ENCODE peak calls at places on chromosomes 5 and 9, in nine cellular contexts. L, Q, O, K, G, U, I, Y and S are unnamed samples.

GRCh38 chr9:70324963-70325362 is 66.2 kb downstream of the SMC5 start:
- DNase-seq in U (no peak), Y (no peak), Q (no peak), L (no peak), O (peak), K (no peak), G (peak), I (no peak), S (no peak)

GRCh38 chr5:116379306-116379705 is 195.3 kb downstream of the SEMA6A start:
- DNase-seq in L (no peak), Q (no peak), Y (no peak), G (no peak), K (no peak), O (no peak), U (no peak), I (no peak), S (no peak)

GRCh38 chr5:177162379-177162778 is 28.8 kb downstream of the NSD1 start:
- DNase-seq in K (no peak), O (no peak), I (no peak), U (no peak), Q (no peak), G (no peak), L (no peak), Y (no peak), S (no peak)

GRCh38 chr5:3740546-3741371 is 145.1 kb downstream of the IRX1 start:
- DNase-seq in G (peak), O (no peak), I (no peak), K (no peak), Q (no peak), U (no peak), Y (no peak), L (no peak), S (no peak)

GRCh38 chr9:109699019-109699418 is 81.0 kb upstream of the PALM2AKAP2 start:
- DNase-seq in G (no peak), O (peak), I (no peak), K (no peak), L (no peak), Y (no peak), Q (no peak), U (no peak), S (no peak)

GRCh38 chr5:168285696-168286095 is 5.7 kb upstream of the WWC1 start:
- DNase-seq in O (no peak), Y (no peak), U (no peak), Q (no peak), I (no peak), G (no peak), K (no peak), L (no peak), S (no peak)

GRCh38 chr9:108568093-108568492 is 287.7 kb downstream of the ACTL7B start:
- DNase-seq in I (no peak), U (no peak), O (no peak), G (no peak), K (no peak), Q (no peak), Y (no peak), L (no peak), S (no peak)

GRCh38 chr9:136326061-136326776 is 1.1 kb upstream of the GPSM1 start:
- DNase-seq in Y (no peak), G (no peak), U (no peak), L (peak), K (no peak), O (peak), I (no peak), Q (no peak), S (no peak)

GRCh38 chr5:56659991-56660390 is 155.4 kb upstream of the MAP3K1 start:
- DNase-seq in G (no peak), U (no peak), Q (no peak), L (no peak), O (no peak), I (no peak), Y (no peak), K (no peak), S (no peak)

GRCh38 chr5:126967808-126968466 is 62.4 kb downstream of the MARCHF3 start:
- DNase-seq in Q (no peak), G (no peak), U (no peak), I (no peak), K (no peak), O (no peak), Y (no peak), L (no peak), S (no peak)

GRCh38 chr9:105103776-105104175 is 140.7 kb upstream of the SLC44A1 start:
- DNase-seq in G (peak), Q (no peak), Y (no peak), L (no peak), K (no peak), O (no peak), I (no peak), U (no peak), S (no peak)

GRCh38 chr9:11319477-11320060 is 706.8 kb upstream of the PTPRD start:
- DNase-seq in Y (no peak), K (no peak), I (no peak), Q (no peak), G (no peak), U (no peak), L (peak), O (no peak), S (peak)

GRCh38 chr5:134526483-134527155 is 1.1 kb downstream of the JADE2 start:
- DNase-seq in O (peak), K (peak), Y (peak), U (peak), L (peak), G (no peak), I (peak), Q (peak), S (peak)

GRCh38 chr5:171808951-171809350 is 23.3 kb downstream of the SMIM23 start:
- DNase-seq in G (no peak), Y (no peak), U (no peak), I (no peak), Q (no peak), O (peak), L (no peak), K (no peak), S (no peak)

GRCh38 chr9:120663950-120664349 is 50.3 kb downstream of the MEGF9 start:
- DNase-seq in I (no peak), L (no peak), U (no peak), O (no peak), G (no peak), K (no peak), Y (no peak), Q (no peak), S (no peak)

GRCh38 chr5:146388418-146388817 is 49.8 kb downstream of the POU4F3 start:
- DNase-seq in Q (no peak), U (no peak), I (no peak), O (peak), G (no peak), K (no peak), Y (no peak), L (no peak), S (no peak)

GRCh38 chr9:38017149-38017884 is 51.7 kb downstream of the SHB start:
- DNase-seq in L (peak), Y (no peak), I (no peak), U (peak), K (no peak), G (no peak), O (peak), Q (no peak), S (peak)

GRCh38 chr9:135221951-135222631 is 134.6 kb downstream of the OLFM1 start:
- DNase-seq in G (no peak), U (no peak), K (no peak), Q (no peak), I (no peak), O (no peak), L (no peak), Y (no peak), S (no peak)

GRCh38 chr9:29214702-29215248 is 1641.5 kb upstream of the C9orf72 start:
- DNase-seq in G (no peak), Q (no peak), K (no peak), O (no peak), U (no peak), Y (no peak), I (no peak), L (peak), S (no peak)

GRCh38 chr9:81293651-81294050 is 395.7 kb downstream of the TLE1 start:
- DNase-seq in O (no peak), K (no peak), Y (no peak), G (no peak), I (no peak), U (no peak), L (no peak), Q (no peak), S (no peak)

GRCh38 chr5:116766470-116766947 is 191.9 kb upstream of the SEMA6A start:
- DNase-seq in I (no peak), U (no peak), K (no peak), O (no peak), L (no peak), Y (no peak), Q (no peak), G (peak), S (peak)

GRCh38 chr9:131748411-131748955 is 8.6 kb upstream of the RAPGEF1 start:
- DNase-seq in O (no peak), U (no peak), I (no peak), Q (no peak), G (no peak), L (no peak), K (no peak), Y (no peak), S (peak)

GRCh38 chr5:163321511-163321910 is 115.9 kb upstream of the CCNG1 start:
- DNase-seq in Y (no peak), G (no peak), U (no peak), L (no peak), I (no peak), K (no peak), Q (no peak), O (no peak), S (no peak)

GRCh38 chr9:129225815-129226214 is 47.8 kb upstream of the IER5L start:
- DNase-seq in G (no peak), K (peak), I (no peak), L (peak), Q (no peak), U (peak), Y (no peak), O (peak), S (no peak)

GRCh38 chr9:77952641-77953341 is 78.8 kb downstream of the GNAQ start:
- DNase-seq in K (no peak), O (peak), U (no peak), Q (no peak), I (no peak), Y (no peak), G (no peak), L (no peak), S (no peak)

GRCh38 chr5:538801-539468 is 14.7 kb upstream of the SLC9A3 start:
- DNase-seq in O (no peak), K (no peak), U (no peak), Y (no peak), L (no peak), I (peak), Q (no peak), G (no peak), S (no peak)

GRCh38 chr5:181260720-181261319 is at the start of gene TRIM52:
- DNase-seq in I (peak), O (peak), L (peak), G (no peak), U (peak), Y (peak), Q (peak), K (peak), S (no peak)

GRCh38 chr5:119367502-119368237 is 11.9 kb downstream of the TNFAIP8 start:
- DNase-seq in L (no peak), G (no peak), Y (no peak), U (no peak), Q (no peak), O (no peak), K (no peak), I (no peak), S (no peak)

GRCh38 chr5:160169326-160169725 is 50.1 kb upstream of the PWWP2A start:
- DNase-seq in U (no peak), I (no peak), Y (no peak), O (peak), G (no peak), Q (no peak), K (no peak), L (no peak), S (no peak)

GRCh38 chr9:33778700-33779351 is 16.5 kb upstream of the PRSS3 start:
- DNase-seq in O (peak), K (peak), U (peak), I (no peak), L (peak), Q (peak), Y (peak), G (no peak), S (no peak)

GRCh38 chr5:93151121-93151520 is 429.9 kb downstream of the NR2F1-AS1 start:
- DNase-seq in O (no peak), Y (no peak), I (no peak), L (no peak), U (no peak), G (no peak), K (no peak), Q (no peak), S (no peak)

GRCh38 chr9:109010676-109011655 is 2.3 kb downstream of the CTNNAL1 start:
- DNase-seq in O (peak), I (peak), K (no peak), G (peak), L (no peak), Q (peak), U (peak), Y (no peak), S (no peak)